ENCODE peak calls at places on chromosomes 2 and 18, in seven cellular contexts. F, B, Q, U, L, H and I are unnamed samples.

GRCh38 chr2:75787532-75788132 is 76.9 kb upstream of the GCFC2 start:
- DNase-seq in Q (no peak), F (peak; percentile 80), B (no peak), L (peak; percentile 46), U (peak; percentile 29), H (peak; percentile 27), I (no peak)

GRCh38 chr2:168526641-168527040 is 70.6 kb downstream of the CERS6 start:
- DNase-seq in F (no peak), H (no peak), L (no peak), U (peak; percentile 33), Q (no peak), B (no peak), I (no peak)

GRCh38 chr2:143034292-143035074 is 94.7 kb upstream of the ARHGAP15 start:
- DNase-seq in H (peak; percentile 56), U (peak; percentile 85), Q (peak; percentile 37), F (peak; percentile 94), L (peak; percentile 75), B (peak; percentile 11), I (no peak)

GRCh38 chr2:224359569-224359968 is 42.3 kb downstream of the FAM124B start:
- DNase-seq in L (peak; percentile 40), B (no peak), H (peak; percentile 17), U (peak; percentile 21), F (no peak), Q (no peak), I (no peak)

GRCh38 chr2:73730810-73731209 is 6.3 kb downstream of the TPRKB start:
- DNase-seq in L (no peak), H (no peak), B (no peak), Q (no peak), U (no peak), F (no peak), I (peak; percentile 74)

GRCh38 chr2:55947759-55948158 is 24.2 kb upstream of the EFEMP1 start:
- DNase-seq in F (no peak), Q (no peak), B (no peak), U (peak; percentile 21), L (no peak), H (no peak), I (no peak)

GRCh38 chr18:57657566-57657965 is 35.9 kb upstream of the NARS1 start:
- DNase-seq in H (no peak), B (no peak), F (no peak), U (no peak), L (peak; percentile 15), Q (no peak), I (no peak)

GRCh38 chr2:72891091-72891818 is 4.0 kb downstream of the SPR start:
- DNase-seq in B (no peak), H (no peak), U (no peak), Q (no peak), F (no peak), L (no peak), I (no peak)

GRCh38 chr2:26330604-26331003 is 15.3 kb upstream of the SELENOI start:
- DNase-seq in F (no peak), L (peak; percentile 38), B (no peak), H (no peak), U (peak; percentile 71), Q (no peak), I (no peak)

GRCh38 chr2:162164802-162165201 is 12.8 kb upstream of the GCG start:
- DNase-seq in H (no peak), U (peak; percentile 7), Q (no peak), F (no peak), B (no peak), L (peak; percentile 55), I (no peak)

GRCh38 chr2:52456759-52457377 is 1310.7 kb upstream of the CHAC2 start:
- DNase-seq in H (no peak), F (no peak), U (no peak), L (no peak), B (no peak), Q (no peak), I (no peak)